ENCODE peak calls at places on chromosome 12, in five cellular contexts. One of them, this sample, is unnamed.

GRCh38 chr12:74535536-74535935 is 2.1 kb upstream of the ATXN7L3B start:
- DNase-seq in kidney: no peak
- DNase-seq in cardiac fibroblast: no peak
- DNase-seq in upper lobe of right lung: no peak
- DNase-seq in nephron progenitor cell: no peak
- DNase-seq in this sample: no peak

GRCh38 chr12:49703647-49704137 is 3.5 kb downstream of the FMNL3 start:
- DNase-seq in cardiac fibroblast: peak
- DNase-seq in upper lobe of right lung: no peak
- DNase-seq in nephron progenitor cell: no peak
- DNase-seq in kidney: no peak
- DNase-seq in this sample: no peak

GRCh38 chr12:120680165-120680738 is 6.7 kb upstream of the MLEC start:
- DNase-seq in kidney: no peak
- DNase-seq in upper lobe of right lung: no peak
- DNase-seq in nephron progenitor cell: no peak
- DNase-seq in cardiac fibroblast: no peak
- DNase-seq in this sample: peak

GRCh38 chr12:89252284-89252683 is 100.0 kb downstream of the DUSP6 start:
- DNase-seq in nephron progenitor cell: no peak
- DNase-seq in upper lobe of right lung: no peak
- DNase-seq in cardiac fibroblast: peak
- DNase-seq in kidney: no peak
- DNase-seq in this sample: no peak

GRCh38 chr12:48764521-48764920 is 24.4 kb downstream of the ADCY6 start:
- DNase-seq in upper lobe of right lung: no peak
- DNase-seq in cardiac fibroblast: peak
- DNase-seq in nephron progenitor cell: no peak
- DNase-seq in kidney: no peak
- DNase-seq in this sample: peak

GRCh38 chr12:89461649-89462612 is 62.7 kb downstream of the GALNT4 start:
- DNase-seq in kidney: no peak
- DNase-seq in nephron progenitor cell: no peak
- DNase-seq in cardiac fibroblast: peak
- DNase-seq in upper lobe of right lung: no peak
- DNase-seq in this sample: no peak

GRCh38 chr12:106634206-106634605 is 51.4 kb downstream of the RFX4 start:
- DNase-seq in nephron progenitor cell: no peak
- DNase-seq in cardiac fibroblast: no peak
- DNase-seq in upper lobe of right lung: no peak
- DNase-seq in kidney: no peak
- DNase-seq in this sample: no peak

GRCh38 chr12:91877022-91877421 is 268.6 kb downstream of the BTG1 start:
- DNase-seq in kidney: no peak
- DNase-seq in cardiac fibroblast: peak
- DNase-seq in nephron progenitor cell: no peak
- DNase-seq in upper lobe of right lung: peak
- DNase-seq in this sample: no peak

GRCh38 chr12:59401862-59402261 is 194.0 kb upstream of the SLC16A7 start:
- DNase-seq in upper lobe of right lung: no peak
- DNase-seq in nephron progenitor cell: no peak
- DNase-seq in kidney: no peak
- DNase-seq in cardiac fibroblast: no peak
- DNase-seq in this sample: no peak

GRCh38 chr12:75750950-75751349 is 239.5 kb upstream of the KRR1 start:
- DNase-seq in nephron progenitor cell: no peak
- DNase-seq in kidney: no peak
- DNase-seq in upper lobe of right lung: no peak
- DNase-seq in cardiac fibroblast: peak
- DNase-seq in this sample: no peak

GRCh38 chr12:87008785-87009184 is 752.6 kb upstream of the MGAT4C start:
- DNase-seq in kidney: no peak
- DNase-seq in upper lobe of right lung: no peak
- DNase-seq in nephron progenitor cell: no peak
- DNase-seq in cardiac fibroblast: no peak
- DNase-seq in this sample: no peak

GRCh38 chr12:29429999-29430698 is 49.2 kb upstream of the ERGIC2 start:
- DNase-seq in cardiac fibroblast: no peak
- DNase-seq in nephron progenitor cell: no peak
- DNase-seq in upper lobe of right lung: no peak
- DNase-seq in kidney: no peak
- DNase-seq in this sample: no peak

GRCh38 chr12:113208041-113208934 is 13.0 kb upstream of the TPCN1 start:
- DNase-seq in nephron progenitor cell: no peak
- DNase-seq in upper lobe of right lung: no peak
- DNase-seq in kidney: peak
- DNase-seq in cardiac fibroblast: no peak
- DNase-seq in this sample: no peak

GRCh38 chr12:118402251-118402650 is 25.9 kb downstream of the SUDS3 start:
- DNase-seq in cardiac fibroblast: peak
- DNase-seq in upper lobe of right lung: no peak
- DNase-seq in kidney: no peak
- DNase-seq in nephron progenitor cell: no peak
- DNase-seq in this sample: no peak

GRCh38 chr12:130485291-130486145 is 147.8 kb downstream of the PIWIL1 start:
- DNase-seq in cardiac fibroblast: no peak
- DNase-seq in upper lobe of right lung: no peak
- DNase-seq in kidney: peak
- DNase-seq in nephron progenitor cell: no peak
- DNase-seq in this sample: no peak

GRCh38 chr12:104143002-104143401 is 5.0 kb upstream of the NFYB start:
- DNase-seq in upper lobe of right lung: no peak
- DNase-seq in nephron progenitor cell: no peak
- DNase-seq in cardiac fibroblast: no peak
- DNase-seq in kidney: no peak
- DNase-seq in this sample: no peak

GRCh38 chr12:83514372-83514771 is 827.7 kb downstream of the TMTC2 start:
- DNase-seq in nephron progenitor cell: no peak
- DNase-seq in cardiac fibroblast: no peak
- DNase-seq in upper lobe of right lung: no peak
- DNase-seq in kidney: no peak
- DNase-seq in this sample: no peak

GRCh38 chr12:106301241-106301610 is 1.3 kb upstream of the TCP11L2 start:
- DNase-seq in upper lobe of right lung: no peak
- DNase-seq in kidney: no peak
- DNase-seq in cardiac fibroblast: no peak
- DNase-seq in nephron progenitor cell: no peak
- DNase-seq in this sample: no peak

GRCh38 chr12:65199604-65200003 is 30.2 kb downstream of the LEMD3 start:
- DNase-seq in cardiac fibroblast: no peak
- DNase-seq in nephron progenitor cell: no peak
- DNase-seq in kidney: no peak
- DNase-seq in upper lobe of right lung: no peak
- DNase-seq in this sample: no peak

GRCh38 chr12:497501-498160 is 37.9 kb downstream of the B4GALNT3 start:
- DNase-seq in kidney: no peak
- DNase-seq in cardiac fibroblast: no peak
- DNase-seq in upper lobe of right lung: no peak
- DNase-seq in nephron progenitor cell: no peak
- DNase-seq in this sample: no peak

GRCh38 chr12:124332900-124333299 is 38.0 kb downstream of the RFLNA start:
- DNase-seq in upper lobe of right lung: no peak
- DNase-seq in cardiac fibroblast: no peak
- DNase-seq in kidney: no peak
- DNase-seq in nephron progenitor cell: no peak
- DNase-seq in this sample: no peak

GRCh38 chr12:5022465-5023061 is 21.1 kb upstream of the KCNA5 start:
- DNase-seq in kidney: no peak
- DNase-seq in nephron progenitor cell: peak
- DNase-seq in cardiac fibroblast: peak
- DNase-seq in upper lobe of right lung: no peak
- DNase-seq in this sample: no peak

GRCh38 chr12:41205070-41205715 is 17.1 kb downstream of the PDZRN4 start:
- DNase-seq in upper lobe of right lung: no peak
- DNase-seq in nephron progenitor cell: no peak
- DNase-seq in cardiac fibroblast: no peak
- DNase-seq in kidney: no peak
- DNase-seq in this sample: no peak

GRCh38 chr12:26271024-26271423 is 75.7 kb downstream of the SSPN start:
- DNase-seq in upper lobe of right lung: no peak
- DNase-seq in kidney: no peak
- DNase-seq in nephron progenitor cell: no peak
- DNase-seq in cardiac fibroblast: peak
- DNase-seq in this sample: no peak

GRCh38 chr12:124939428-124940142 is 25.1 kb upstream of the UBC start:
- DNase-seq in nephron progenitor cell: peak
- DNase-seq in cardiac fibroblast: peak
- DNase-seq in upper lobe of right lung: peak
- DNase-seq in kidney: peak
- DNase-seq in this sample: peak

GRCh38 chr12:47270782-47271664 is 191.3 kb upstream of the AMIGO2 start:
- DNase-seq in kidney: no peak
- DNase-seq in nephron progenitor cell: no peak
- DNase-seq in cardiac fibroblast: peak
- DNase-seq in upper lobe of right lung: no peak
- DNase-seq in this sample: no peak

GRCh38 chr12:122021193-122021821 is 377 bp upstream of the BCL7A start:
- DNase-seq in kidney: peak
- DNase-seq in cardiac fibroblast: no peak
- DNase-seq in upper lobe of right lung: peak
- DNase-seq in nephron progenitor cell: peak
- DNase-seq in this sample: no peak

GRCh38 chr12:28591831-28592230 is 401.6 kb downstream of the CCDC91 start:
- DNase-seq in kidney: no peak
- DNase-seq in cardiac fibroblast: no peak
- DNase-seq in upper lobe of right lung: no peak
- DNase-seq in nephron progenitor cell: no peak
- DNase-seq in this sample: no peak

GRCh38 chr12:93573552-93574223 is 1.2 kb downstream of the SOCS2 start:
- DNase-seq in upper lobe of right lung: no peak
- DNase-seq in kidney: no peak
- DNase-seq in cardiac fibroblast: peak
- DNase-seq in nephron progenitor cell: peak
- DNase-seq in this sample: no peak

GRCh38 chr12:57195655-57196371 is 20.8 kb upstream of the NXPH4 start:
- DNase-seq in kidney: no peak
- DNase-seq in cardiac fibroblast: no peak
- DNase-seq in nephron progenitor cell: no peak
- DNase-seq in upper lobe of right lung: no peak
- DNase-seq in this sample: no peak
- TF ChIP-seq CTCF in kidney: no peak
- TF ChIP-seq CTCF in cardiac fibroblast: no peak
- TF ChIP-seq CTCF in nephron progenitor cell: no peak
- TF ChIP-seq CTCF in upper lobe of right lung: no peak
- TF ChIP-seq CTCF in this sample: no peak

DNA sequence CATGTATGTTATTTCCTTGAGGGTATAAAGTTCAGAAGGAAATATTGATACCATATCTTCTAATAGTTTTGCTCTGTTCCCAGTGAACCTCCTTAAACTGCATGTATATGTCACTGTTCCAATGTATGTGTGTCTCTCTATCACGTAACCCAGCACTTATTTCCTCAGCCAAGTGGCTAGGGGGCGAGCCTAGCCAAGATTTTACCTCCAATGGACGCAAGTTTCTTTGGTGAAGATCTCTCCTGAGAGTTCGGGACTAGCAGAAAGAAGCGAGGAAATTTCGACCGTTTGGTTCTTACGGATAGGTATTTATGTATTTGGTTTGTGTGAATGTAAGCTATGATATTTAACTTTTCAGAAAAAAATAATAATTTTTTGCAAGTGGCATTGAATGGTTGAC is 2.5 kb downstream of the SFSWAP start:
- DNase-seq in nephron progenitor cell: no peak
- DNase-seq in kidney: no peak
- DNase-seq in cardiac fibroblast: no peak
- DNase-seq in upper lobe of right lung: no peak
- DNase-seq in this sample: no peak
- TF ChIP-seq CTCF in nephron progenitor cell: no peak
- TF ChIP-seq CTCF in kidney: no peak
- TF ChIP-seq CTCF in cardiac fibroblast: no peak
- TF ChIP-seq CTCF in upper lobe of right lung: no peak
- TF ChIP-seq CTCF in this sample: peak

GRCh38 chr12:16766736-16767135 is 160.8 kb upstream of the LMO3 start:
- DNase-seq in nephron progenitor cell: no peak
- DNase-seq in kidney: no peak
- DNase-seq in upper lobe of right lung: no peak
- DNase-seq in cardiac fibroblast: no peak
- DNase-seq in this sample: no peak
- TF ChIP-seq CTCF in nephron progenitor cell: no peak
- TF ChIP-seq CTCF in kidney: no peak
- TF ChIP-seq CTCF in upper lobe of right lung: no peak
- TF ChIP-seq CTCF in cardiac fibroblast: no peak
- TF ChIP-seq CTCF in this sample: no peak

GRCh38 chr12:52363111-52363679 is 4.1 kb downstream of the KRT85 start:
- DNase-seq in upper lobe of right lung: no peak
- DNase-seq in nephron progenitor cell: no peak
- DNase-seq in kidney: no peak
- DNase-seq in cardiac fibroblast: no peak
- DNase-seq in this sample: no peak

GRCh38 chr12:52360663-52361271 is 6.5 kb downstream of the KRT85 start:
- DNase-seq in kidney: peak
- DNase-seq in upper lobe of right lung: no peak
- DNase-seq in nephron progenitor cell: no peak
- DNase-seq in cardiac fibroblast: no peak
- DNase-seq in this sample: no peak

GRCh38 chr12:52361553-52361952 is 5.7 kb downstream of the KRT85 start:
- DNase-seq in cardiac fibroblast: no peak
- DNase-seq in upper lobe of right lung: no peak
- DNase-seq in nephron progenitor cell: no peak
- DNase-seq in kidney: no peak
- DNase-seq in this sample: no peak

GRCh38 chr12:52364061-52364460 is 3.2 kb downstream of the KRT85 start:
- DNase-seq in kidney: no peak
- DNase-seq in cardiac fibroblast: no peak
- DNase-seq in upper lobe of right lung: no peak
- DNase-seq in nephron progenitor cell: no peak
- DNase-seq in this sample: no peak

DNA sequence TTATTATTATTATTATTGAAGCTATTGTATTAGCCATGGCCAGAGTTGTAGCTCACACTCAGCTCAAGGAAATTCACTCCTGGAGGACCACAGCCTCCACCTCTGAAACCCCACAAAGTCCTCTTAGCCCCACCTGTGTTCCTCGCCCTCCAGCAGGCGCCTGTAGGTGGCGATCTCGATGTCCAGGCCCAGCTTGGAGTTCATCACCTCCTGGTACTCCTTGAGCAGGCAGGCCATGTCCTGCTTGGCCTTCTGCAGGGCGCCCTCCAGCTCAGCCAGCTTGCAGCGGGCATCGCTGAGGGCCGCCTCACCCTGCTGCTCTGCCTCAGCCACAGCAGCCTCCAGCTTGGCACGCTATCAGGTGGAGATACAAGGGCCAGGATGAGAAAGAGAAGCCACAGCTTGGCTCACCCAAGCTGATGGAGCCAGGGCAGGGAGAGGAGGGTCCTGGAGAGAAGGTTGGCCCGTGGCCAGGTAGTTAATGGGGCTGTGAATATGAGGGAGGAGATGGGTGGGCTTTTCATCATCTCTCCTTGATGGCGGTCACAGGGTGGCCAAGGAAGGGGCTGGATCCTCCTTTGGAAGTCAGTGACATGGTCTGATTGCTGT is 5.1 kb downstream of the KRT85 start:
- DNase-seq in cardiac fibroblast: no peak
- DNase-seq in upper lobe of right lung: no peak
- DNase-seq in nephron progenitor cell: no peak
- DNase-seq in kidney: no peak
- DNase-seq in this sample: no peak
- TF ChIP-seq CTCF in cardiac fibroblast: peak
- TF ChIP-seq CTCF in upper lobe of right lung: peak
- TF ChIP-seq CTCF in nephron progenitor cell: peak
- TF ChIP-seq CTCF in kidney: no peak
- TF ChIP-seq CTCF in this sample: peak

This sample was measured in chondrocyte.